ENCODE peak calls at places on chromosomes 1 and 21, in six cellular contexts. M is IMR-90, B is A549, H is K562, Q is HepG2, W is GM12878. C is an unnamed sample.

GRCh38 chr1:1196431-1197187 is 9.8 kb downstream of the TNFRSF18 start:
- DNase-seq in M (no peak), B (no peak), H (no peak), Q (no peak), W (no peak), C (no peak)

GRCh38 chr1:164637461-164638375 is 78.7 kb downstream of the PBX1 start:
- DNase-seq in M (peak; percentile 84), B (peak; percentile 78), H (no peak), Q (no peak), W (no peak), C (no peak)

GRCh38 chr1:181483084-181483559 is at the start of gene CACNA1E:
- DNase-seq in M (no peak), B (no peak), H (no peak), Q (no peak), W (no peak), C (no peak)

GRCh38 chr1:213986020-213986924 is 1.5 kb upstream of the PROX1 start:
- DNase-seq in M (no peak), B (no peak), H (no peak), Q (no peak), W (no peak), C (no peak)

GRCh38 chr21:43879348-43880110 is 14.5 kb downstream of the AGPAT3 start:
- DNase-seq in M (no peak), B (no peak), H (no peak), Q (no peak), W (no peak), C (no peak)

GRCh38 chr1:30657131-30658013 is 66.0 kb downstream of the MATN1 start:
- DNase-seq in M (no peak), B (no peak), H (no peak), Q (no peak), W (no peak), C (no peak)

GRCh38 chr21:37374026-37374425 is 7.5 kb downstream of the DYRK1A start:
- DNase-seq in M (peak; percentile 72), B (peak; percentile 49), H (no peak), Q (no peak), W (no peak), C (no peak)

GRCh38 chr1:67211589-67212563 is 45.6 kb downstream of the IL23R start:
- DNase-seq in M (peak; percentile 34), B (peak; percentile 20), H (no peak), Q (peak; percentile 13), W (no peak), C (no peak)

GRCh38 chr1:153563339-153563952 is 2.2 kb downstream of the S100A2 start:
- DNase-seq in M (no peak), B (no peak), H (no peak), Q (no peak), W (no peak), C (no peak)

GRCh38 chr1:173827611-173828010 is 2.9 kb upstream of the CENPL start:
- DNase-seq in M (no peak), B (no peak), H (no peak), Q (no peak), W (no peak), C (no peak)

GRCh38 chr1:55827350-55827749 is 612.2 kb upstream of the USP24 start:
- DNase-seq in M (peak; percentile 99), B (peak; percentile 18), H (no peak), Q (peak; percentile 9), W (no peak), C (no peak)

GRCh38 chr1:20446796-20447195 is 39.2 kb downstream of the CAMK2N1 start:
- DNase-seq in M (peak; percentile 66), B (no peak), H (no peak), Q (no peak), W (no peak), C (no peak)

GRCh38 chr1:76635784-76636183 is 231.5 kb upstream of the ST6GALNAC5 start:
- DNase-seq in M (no peak), B (no peak), H (no peak), Q (no peak), W (no peak), C (no peak)

GRCh38 chr1:233904979-233905415 is 521 bp downstream of the SLC35F3 start:
- DNase-seq in M (no peak), B (peak; percentile 54), H (peak; percentile 13), Q (no peak), W (no peak), C (no peak)

GRCh38 chr1:64542118-64542517 is 72.2 kb downstream of the CACHD1 start:
- DNase-seq in M (no peak), B (no peak), H (no peak), Q (no peak), W (no peak), C (no peak)

GRCh38 chr1:13898406-13898805 is 198.4 kb downstream of the PRDM2 start:
- DNase-seq in M (no peak), B (no peak), H (no peak), Q (no peak), W (no peak), C (no peak)

GRCh38 chr1:157798211-157798610 is 21.3 kb upstream of the FCRL2 start:
- DNase-seq in M (no peak), B (no peak), H (no peak), Q (no peak), W (no peak), C (no peak)

GRCh38 chr21:43817157-43818086 is 28.0 kb downstream of the RRP1 start:
- DNase-seq in M (no peak), B (no peak), H (no peak), Q (no peak), W (no peak), C (no peak)

GRCh38 chr1:7230121-7230895 is 445.1 kb downstream of the CAMTA1 start:
- DNase-seq in M (no peak), B (no peak), H (no peak), Q (no peak), W (no peak), C (no peak)

GRCh38 chr1:204971700-204972336 is 71.2 kb upstream of the CNTN2 start:
- DNase-seq in M (peak; percentile 63), B (peak; percentile 46), H (peak; percentile 70), Q (no peak), W (no peak), C (peak; percentile 33)

GRCh38 chr1:910881-911721 is 12.6 kb upstream of the SAMD11 start:
- DNase-seq in M (peak; percentile 31), B (peak; percentile 59), H (peak; percentile 78), Q (no peak), W (no peak), C (no peak)

GRCh38 chr1:100538935-100539835 is 1.2 kb downstream of the GPR88 start:
- DNase-seq in M (peak; percentile 3), B (peak; percentile 7), H (no peak), Q (no peak), W (no peak), C (peak; percentile 56)

DNA sequence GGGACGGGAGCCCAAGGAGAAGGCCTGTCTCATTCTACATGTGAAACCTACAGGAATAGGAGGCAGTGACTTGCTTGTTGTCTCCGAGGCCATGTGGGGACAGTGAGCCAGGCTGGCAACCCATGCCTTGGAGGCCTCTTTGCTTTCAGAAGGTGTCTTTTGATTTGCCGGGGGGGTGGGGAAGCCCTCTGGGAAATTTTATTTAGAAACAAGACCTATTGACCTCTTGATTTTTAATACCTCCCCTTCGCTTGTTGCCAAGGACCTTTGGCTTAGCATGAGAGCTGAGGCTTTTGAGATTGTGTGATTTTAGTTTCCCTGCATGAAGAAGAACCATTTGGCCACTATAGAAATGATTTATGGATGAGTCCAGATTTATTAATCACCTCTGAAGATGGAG is 4.1 kb downstream of the ARMH1 start:
- DNase-seq in M (no peak), B (no peak), H (no peak), Q (no peak), W (no peak), C (no peak)
- TF ChIP-seq BHLHE40 in M (no peak), B (no peak), H (no peak), Q (no peak), W (no peak), C (no peak)

GRCh38 chr1:50851034-50851433 is 109.0 kb downstream of the FAF1 start:
- DNase-seq in M (no peak), B (no peak), H (no peak), Q (no peak), W (no peak), C (no peak)

GRCh38 chr1:50851466-50851865 is 108.6 kb downstream of the FAF1 start:
- DNase-seq in M (no peak), B (no peak), H (no peak), Q (no peak), W (no peak), C (no peak)

GRCh38 chr1:50847303-50847702 is 112.8 kb downstream of the FAF1 start:
- DNase-seq in M (no peak), B (no peak), H (no peak), Q (no peak), W (no peak), C (no peak)

GRCh38 chr1:50841791-50842387 is 118.2 kb downstream of the FAF1 start:
- DNase-seq in M (peak; percentile 62), B (no peak), H (no peak), Q (peak; percentile 5), W (no peak), C (no peak)

GRCh38 chr1:50846224-50846839 is 113.7 kb downstream of the FAF1 start:
- DNase-seq in M (no peak), B (no peak), H (no peak), Q (no peak), W (no peak), C (no peak)
- TF ChIP-seq BHLHE40 in M (no peak), B (no peak), H (no peak), Q (no peak), W (no peak), C (no peak)

GRCh38 chr1:177915641-177916040 is 54.2 kb downstream of the SEC16B start:
- DNase-seq in M (no peak), B (no peak), H (no peak), Q (no peak), W (no peak), C (no peak)

GRCh38 chr1:177909416-177909815 is 60.4 kb downstream of the SEC16B start:
- DNase-seq in M (no peak), B (no peak), H (no peak), Q (no peak), W (no peak), C (no peak)

GRCh38 chr1:177914603-177915002 is 55.3 kb downstream of the SEC16B start:
- DNase-seq in M (peak; percentile 41), B (no peak), H (no peak), Q (peak; percentile 36), W (no peak), C (no peak)

GRCh38 chr1:177912991-177913390 is 56.9 kb downstream of the SEC16B start:
- DNase-seq in M (no peak), B (no peak), H (no peak), Q (peak; percentile 10), W (no peak), C (no peak)

GRCh38 chr1:177913762-177914540 is 55.9 kb downstream of the SEC16B start:
- DNase-seq in M (peak; percentile 63), B (peak; percentile 19), H (no peak), Q (peak; percentile 17), W (no peak), C (peak; percentile 33)
- TF ChIP-seq BHLHE40 in M (peak; percentile 86), B (no peak), H (peak; percentile 32), Q (peak; percentile 45), W (peak; percentile 11), C (no peak)

DNA sequence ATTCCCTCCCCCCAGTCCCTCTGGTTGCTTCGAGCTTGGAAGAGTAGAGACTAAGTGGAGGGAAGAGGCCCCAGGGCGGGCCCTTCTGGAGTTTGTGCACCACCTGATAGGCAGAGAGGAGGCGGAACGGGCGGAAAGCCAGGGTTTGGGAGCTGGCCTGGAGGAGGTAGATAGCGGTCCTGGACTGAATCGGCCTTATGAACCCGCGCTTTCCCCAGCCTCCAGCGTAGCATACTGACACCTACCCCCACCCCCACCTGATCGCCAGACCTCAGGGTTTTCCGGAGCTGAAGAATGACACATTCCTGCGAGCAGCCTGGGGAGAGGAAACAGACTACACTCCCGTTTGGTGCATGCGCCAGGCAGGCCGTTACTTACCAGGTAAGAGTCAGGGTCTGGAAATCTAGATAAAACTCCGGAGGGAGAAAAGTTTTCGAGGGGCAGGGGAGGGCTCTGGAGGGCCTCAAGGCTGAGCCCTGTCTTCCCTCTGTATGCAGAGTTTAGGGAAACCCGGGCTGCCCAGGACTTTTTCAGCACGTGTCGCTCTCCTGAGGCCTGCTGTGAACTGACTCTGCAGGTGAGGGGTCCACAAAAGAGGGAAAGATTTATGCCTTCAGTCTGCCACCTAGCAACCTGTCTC is 705 bp downstream of the UROD start:
- DNase-seq in M (peak; percentile 66), B (no peak), H (peak; percentile 99), Q (peak; percentile 72), W (no peak), C (peak; percentile 53)
- TF ChIP-seq BHLHE40 in M (no peak), B (no peak), H (peak; percentile 72), Q (no peak), W (no peak), C (no peak)

C was measured in HEK293T.